ENCODE peak calls at places on chromosomes 4 and X, in six cellular contexts. R is fibroblast of lung, G is sigmoid colon, X is fibroblast of the aortic adventitia, M is right atrium auricular region, Y is AG04450. U is an unnamed sample.

GRCh38 chrX:154730271-154730883 is 20.5 kb downstream of the GAB3 start:
- DNase-seq in R (peak), G (no peak), X (peak), M (peak), Y (no peak), U (peak)

GRCh38 chrX:132488092-132488749 is 617 bp downstream of the MBNL3 start:
- DNase-seq in R (peak), G (no peak), X (peak), M (no peak), Y (no peak), U (peak)

GRCh38 chr4:47830263-47831025 is 7.4 kb downstream of the CORIN start:
- DNase-seq in R (no peak), G (no peak), X (no peak), M (no peak), Y (no peak), U (no peak)

GRCh38 chr4:156971623-156972369 is at the start of gene PDGFC:
- DNase-seq in R (peak), G (peak), X (peak), M (peak), Y (no peak), U (peak)

GRCh38 chr4:140769209-140769608 is 13.0 kb upstream of the TBC1D9 start:
- DNase-seq in R (no peak), G (no peak), X (no peak), M (no peak), Y (no peak), U (no peak)

GRCh38 chrX:20252392-20253231 is 14.1 kb downstream of the RPS6KA3 start:
- DNase-seq in R (peak), G (peak), X (peak), M (no peak), Y (no peak), U (no peak)

GRCh38 chrX:44876767-44877166 is 3.8 kb downstream of the KDM6A start:
- DNase-seq in R (no peak), G (no peak), X (no peak), M (no peak), Y (no peak), U (no peak)

GRCh38 chrX:111083101-111083500 is 12.9 kb upstream of the PAK3 start:
- DNase-seq in R (no peak), G (no peak), X (no peak), M (no peak), Y (no peak), U (no peak)

GRCh38 chr4:126750723-126751122 is 882.0 kb upstream of the INTU start:
- DNase-seq in R (no peak), G (no peak), X (no peak), M (no peak), Y (no peak), U (no peak)

GRCh38 chr4:16139066-16139945 is 55.5 kb upstream of the PROM1 start:
- DNase-seq in R (no peak), G (peak), X (no peak), M (no peak), Y (no peak), U (no peak)

GRCh38 chrX:9135901-9136510 is 102.1 kb upstream of the FAM9B start:
- DNase-seq in R (peak), G (no peak), X (peak), M (no peak), Y (no peak), U (no peak)

GRCh38 chr4:100022792-100023222 is 72.7 kb upstream of the H2AZ1 start:
- DNase-seq in R (peak), G (no peak), X (no peak), M (no peak), Y (no peak), U (no peak)

GRCh38 chr4:183580370-183580769 is 75.5 kb downstream of the ING2 start:
- DNase-seq in R (no peak), G (no peak), X (no peak), M (no peak), Y (no peak), U (no peak)

GRCh38 chrX:1398431-1399340 is 6.8 kb upstream of the SLC25A6 start:
- DNase-seq in R (no peak), G (peak), X (no peak), M (no peak), Y (no peak), U (no peak)

GRCh38 chr4:150181536-150181935 is 103.3 kb downstream of the DCLK2 start:
- DNase-seq in R (peak), G (no peak), X (peak), M (no peak), Y (no peak), U (no peak)

GRCh38 chr4:101037938-101038413 is 309.4 kb downstream of the PPP3CA start:
- DNase-seq in R (no peak), G (no peak), X (no peak), M (no peak), Y (no peak), U (peak)

GRCh38 chr4:46781434-46782092 is 127.5 kb downstream of the COX7B2 start:
- DNase-seq in R (no peak), G (no peak), X (no peak), M (no peak), Y (no peak), U (no peak)

GRCh38 chr4:54657194-54657555 is 582 bp upstream of the KIT start:
- DNase-seq in R (no peak), G (no peak), X (no peak), M (no peak), Y (no peak), U (no peak)

GRCh38 chrX:39582091-39582490 is 515.7 kb downstream of the BCOR start:
- DNase-seq in R (no peak), G (no peak), X (no peak), M (no peak), Y (no peak), U (no peak)

GRCh38 chrX:2635366-2635765 is 55.7 kb upstream of the CD99 start:
- DNase-seq in R (no peak), G (no peak), X (peak), M (no peak), Y (no peak), U (peak)

GRCh38 chrX:18490816-18491215 is 65.4 kb downstream of the CDKL5 start:
- DNase-seq in R (no peak), G (no peak), X (no peak), M (no peak), Y (no peak), U (no peak)

GRCh38 chr4:23268072-23268771 is 575.5 kb downstream of the GBA3 start:
- DNase-seq in R (no peak), G (no peak), X (no peak), M (no peak), Y (no peak), U (no peak)

DNA sequence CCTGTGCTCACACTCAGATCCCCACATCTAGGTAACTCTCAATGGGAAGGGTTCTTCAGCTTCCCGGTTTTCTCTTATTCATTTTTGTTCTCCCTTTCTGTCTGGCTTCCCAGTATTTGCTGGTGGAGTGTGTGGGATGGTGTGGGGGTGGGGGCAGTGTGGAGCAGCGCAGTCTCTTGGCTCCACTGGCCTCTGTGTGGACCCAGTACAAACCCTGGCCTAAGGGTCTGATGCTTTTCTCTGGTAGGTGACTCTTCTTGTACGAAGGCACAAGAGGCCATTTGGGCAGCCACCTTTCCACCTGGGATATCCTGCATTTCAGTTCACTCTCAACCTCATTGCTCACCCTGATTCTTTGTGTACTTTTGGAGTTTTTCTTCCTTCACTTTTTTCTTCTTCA is 71.3 kb downstream of the NBDY start:
- DNase-seq in R (no peak), G (no peak), X (no peak), M (no peak), Y (no peak), U (no peak)
- TF ChIP-seq CTCF in R (no peak), G (no peak), X (no peak), M (no peak), Y (no peak), U (no peak)

GRCh38 chr4:88531549-88531948 is 8.0 kb upstream of the PYURF start:
- DNase-seq in R (peak), G (no peak), X (no peak), M (no peak), Y (no peak), U (no peak)
- TF ChIP-seq CTCF in R (no peak), G (no peak), X (no peak), M (no peak), Y (no peak), U (no peak)

GRCh38 chr4:151652841-151653547 is 107.8 kb downstream of the GATB start:
- DNase-seq in R (peak), G (no peak), X (peak), M (no peak), Y (no peak), U (peak)
- TF ChIP-seq CTCF in R (no peak), G (no peak), X (no peak), M (no peak), Y (no peak), U (no peak)

DNA sequence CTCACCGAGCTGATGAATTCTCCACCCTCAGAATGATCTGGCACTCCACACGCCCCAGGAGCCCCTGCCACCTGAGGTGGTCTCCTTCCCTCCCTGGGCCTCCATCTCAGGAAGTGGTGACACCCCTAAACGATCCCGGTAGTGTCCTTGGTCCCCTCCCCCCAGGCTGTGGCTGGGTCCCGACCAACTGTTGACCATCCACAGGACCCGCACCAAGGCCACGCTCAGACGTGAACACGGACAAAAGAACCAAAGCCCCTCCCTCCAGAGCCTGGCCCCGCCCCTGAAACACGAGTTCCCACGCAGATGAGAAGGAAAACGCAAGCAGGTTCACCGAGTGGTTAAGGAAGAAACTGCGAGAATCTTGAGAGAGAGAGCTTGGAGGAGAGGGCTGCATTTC is 16.6 kb downstream of the LRPAP1 start:
- DNase-seq in R (no peak), G (no peak), X (no peak), M (no peak), Y (no peak), U (no peak)
- TF ChIP-seq CTCF in R (no peak), G (no peak), X (no peak), M (no peak), Y (no peak), U (no peak)

DNA sequence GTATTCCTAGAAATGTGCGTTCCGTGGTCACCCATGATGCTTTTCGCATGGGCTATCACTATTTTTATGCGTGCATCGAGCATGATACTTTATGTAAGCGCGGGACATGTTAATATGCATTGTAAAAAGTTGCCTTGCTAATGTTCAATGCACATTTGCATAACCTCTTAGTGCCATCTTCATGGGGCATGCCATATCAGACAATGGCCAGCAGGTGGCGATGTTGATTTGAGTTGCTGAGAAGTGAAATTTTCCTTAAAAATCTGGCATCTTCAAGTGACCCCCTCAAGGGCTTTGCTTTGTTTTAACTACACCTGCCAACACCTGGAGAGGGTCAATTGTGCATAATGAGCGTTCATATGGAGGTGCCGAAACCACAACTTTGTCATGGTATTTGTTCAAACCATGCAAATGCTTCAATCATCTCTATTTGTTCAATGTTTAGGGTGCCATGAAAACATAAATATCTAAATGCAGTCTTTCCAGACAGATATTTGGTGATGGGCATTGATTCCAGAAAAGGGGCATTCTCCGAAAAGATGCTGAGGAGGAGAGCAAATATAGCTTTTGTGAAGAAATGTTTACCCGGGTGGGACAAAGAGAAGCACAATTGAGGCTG is 833.9 kb upstream of the PRKX start:
- DNase-seq in R (peak), G (no peak), X (peak), M (peak), Y (no peak), U (peak)
- TF ChIP-seq CTCF in R (peak), G (peak), X (peak), M (peak), Y (peak), U (peak)

GRCh38 chr4:61204353-61204752 is 4.2 kb downstream of the ADGRL3 start:
- DNase-seq in R (no peak), G (no peak), X (no peak), M (no peak), Y (no peak), U (peak)
- TF ChIP-seq CTCF in R (no peak), G (no peak), X (no peak), M (no peak), Y (no peak), U (no peak)

DNA sequence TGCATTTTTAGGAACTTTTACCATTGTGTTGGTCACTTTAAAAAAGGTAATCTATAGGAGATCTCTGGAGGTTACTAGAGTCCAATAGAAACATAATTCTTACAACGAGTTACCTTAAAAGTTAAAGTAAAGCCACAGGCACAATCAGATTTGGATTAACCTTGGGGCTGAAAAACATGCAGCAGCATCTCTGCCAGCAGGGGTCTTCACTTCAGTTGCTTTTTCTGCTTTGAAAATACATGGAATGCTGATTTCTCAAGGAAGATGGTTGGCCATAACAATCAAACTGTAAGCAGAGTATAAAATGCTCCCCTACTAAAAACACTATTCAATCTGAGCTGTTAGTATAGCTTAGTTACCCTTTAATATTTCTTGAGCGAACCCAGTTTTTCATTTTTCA is 1072.3 kb upstream of the PCDH10 start:
- DNase-seq in R (no peak), G (no peak), X (no peak), M (no peak), Y (no peak), U (no peak)
- TF ChIP-seq CTCF in R (no peak), G (no peak), X (no peak), M (no peak), Y (peak), U (no peak)

GRCh38 chrX:7191681-7192110 is 43.7 kb upstream of the PUDP start:
- DNase-seq in R (no peak), G (no peak), X (no peak), M (no peak), Y (no peak), U (no peak)

GRCh38 chrX:7192871-7193270 is 44.9 kb upstream of the PUDP start:
- DNase-seq in R (no peak), G (no peak), X (no peak), M (no peak), Y (no peak), U (no peak)

GRCh38 chrX:7194606-7195005 is 46.7 kb upstream of the PUDP start:
- DNase-seq in R (no peak), G (no peak), X (no peak), M (no peak), Y (no peak), U (no peak)

GRCh38 chrX:7190157-7190556 is 42.2 kb upstream of the PUDP start:
- DNase-seq in R (no peak), G (no peak), X (no peak), M (no peak), Y (no peak), U (no peak)
- TF ChIP-seq CTCF in R (no peak), G (no peak), X (no peak), M (no peak), Y (no peak), U (no peak)